ENCODE peak calls at places on chromosomes 6 and 20, in nine cellular contexts. L is cardiac fibroblast, X is epithelial cell of esophagus, H is psoas muscle, B is ovary, V is Karpas-422, Y is fibroblast of mammary gland, C is left ventricle myocardium inferior, R is BJ. P is an unnamed sample.

GRCh38 chr6:130434174-130434873 is 68.5 kb downstream of the TMEM200A start:
- DNase-seq in H (no peak), X (peak; percentile 42), B (no peak), C (no peak), Y (peak; percentile 50), L (peak; percentile 46), V (no peak), R (no peak), P (no peak)

GRCh38 chr6:170185175-170185970 is 105.5 kb downstream of the DLL1 start:
- DNase-seq in R (no peak), X (no peak), L (no peak), V (no peak), Y (no peak), H (no peak), C (no peak), B (no peak), P (no peak)

GRCh38 chr6:108689279-108690161 is 128.8 kb downstream of the FOXO3 start:
- DNase-seq in X (peak; percentile 98), R (no peak), B (peak; percentile 78), V (peak; percentile 22), L (peak; percentile 98), Y (peak; percentile 97), C (peak; percentile 88), H (peak; percentile 88), P (peak; percentile 80)

GRCh38 chr20:40279390-40279789 is 409.6 kb downstream of the MAFB start:
- DNase-seq in Y (peak; percentile 93), C (no peak), B (no peak), V (no peak), H (no peak), L (peak; percentile 61), R (peak; percentile 68), X (peak; percentile 76), P (peak; percentile 36)

GRCh38 chr6:42230320-42231034 is 12.8 kb upstream of the MRPS10 start:
- DNase-seq in Y (no peak), R (no peak), C (no peak), X (no peak), L (peak; percentile 30), H (no peak), V (peak; percentile 62), B (no peak), P (no peak)

GRCh38 chr20:40073535-40074111 is 615.4 kb downstream of the MAFB start:
- DNase-seq in R (no peak), L (no peak), V (no peak), X (no peak), C (no peak), B (no peak), H (no peak), Y (peak; percentile 2), P (peak; percentile 0)

GRCh38 chr20:57795977-57796560 is 86.3 kb upstream of the PMEPA1 start:
- DNase-seq in Y (no peak), B (no peak), X (no peak), H (no peak), L (no peak), C (no peak), R (no peak), V (no peak), P (no peak)

GRCh38 chr20:20837574-20838021 is 125.2 kb upstream of the RALGAPA2 start:
- DNase-seq in L (peak; percentile 69), R (no peak), X (peak; percentile 57), H (peak; percentile 42), Y (peak; percentile 50), C (peak; percentile 36), B (peak; percentile 72), V (peak; percentile 80), P (no peak)

GRCh38 chr6:14734052-14734415 is 511.8 kb upstream of the JARID2 start:
- DNase-seq in R (no peak), X (no peak), H (no peak), Y (peak; percentile 94), L (no peak), V (no peak), B (no peak), C (no peak), P (no peak)

GRCh38 chr6:139653136-139653535 is 278.7 kb upstream of the CITED2 start:
- DNase-seq in L (no peak), C (no peak), R (no peak), B (no peak), Y (no peak), X (no peak), V (no peak), H (no peak), P (no peak)

GRCh38 chr6:106918128-106918527 is 56.4 kb downstream of the CD24 start:
- DNase-seq in Y (no peak), R (no peak), X (no peak), H (no peak), C (no peak), L (no peak), B (no peak), V (no peak), P (no peak)

GRCh38 chr6:41939848-41940758 is 1.5 kb downstream of the CCND3 start:
- DNase-seq in C (peak; percentile 21), X (peak; percentile 51), L (peak; percentile 53), R (no peak), H (no peak), B (no peak), V (peak; percentile 57), Y (peak; percentile 62), P (peak; percentile 32)

GRCh38 chr6:46000905-46001304 is 14.8 kb downstream of the CLIC5 start:
- DNase-seq in B (no peak), X (no peak), C (no peak), R (no peak), V (no peak), H (no peak), Y (no peak), L (no peak), P (no peak)

GRCh38 chr6:39053854-39054576 is 5.4 kb downstream of the GLP1R start:
- DNase-seq in V (no peak), X (no peak), L (no peak), H (no peak), Y (no peak), B (no peak), C (no peak), R (no peak), P (no peak)

GRCh38 chr6:35754452-35755321 is 17.9 kb downstream of the ARMC12 start:
- DNase-seq in Y (peak; percentile 55), X (peak; percentile 30), C (no peak), R (no peak), V (no peak), B (no peak), H (no peak), L (no peak), P (no peak)

GRCh38 chr6:36545767-36546663 is 1.3 kb downstream of the STK38 start:
- DNase-seq in C (no peak), R (no peak), V (peak; percentile 68), X (peak; percentile 13), L (peak; percentile 44), H (no peak), Y (peak; percentile 21), B (no peak), P (no peak)

GRCh38 chr20:33576432-33576883 is 85.7 kb upstream of the C20orf144 start:
- DNase-seq in C (no peak), Y (no peak), B (no peak), R (no peak), V (peak; percentile 64), X (peak; percentile 18), H (no peak), L (no peak), P (no peak)

GRCh38 chr20:4947817-4948559 is 53.3 kb downstream of the SLC23A2 start:
- DNase-seq in L (no peak), H (no peak), B (no peak), Y (no peak), V (no peak), C (no peak), R (no peak), X (no peak), P (no peak)

GRCh38 chr6:106050538-106050937 is 35.6 kb upstream of the PRDM1 start:
- DNase-seq in L (no peak), X (no peak), R (no peak), Y (no peak), C (no peak), B (no peak), H (no peak), V (no peak), P (no peak)

GRCh38 chr6:50236164-50236563 is 186.4 kb upstream of the DEFB112 start:
- DNase-seq in B (no peak), Y (no peak), L (no peak), V (no peak), X (peak; percentile 8), C (no peak), H (no peak), R (no peak), P (no peak)

GRCh38 chr20:59040682-59041081 is 1.9 kb downstream of the PRELID3B start:
- DNase-seq in H (no peak), R (no peak), V (no peak), B (no peak), C (no peak), L (no peak), X (no peak), Y (no peak), P (no peak)
- H3K4me3 ChIP-seq in H (no peak overlapping the region), R (no peak overlapping the region), V (peak overlapping the region; percentile 78), B (no peak overlapping the region), C (no peak overlapping the region), L (no peak overlapping the region), X (no peak overlapping the region), Y (no peak overlapping the region), P (no peak overlapping the region)

GRCh38 chr6:31079656-31080261 is 32.6 kb downstream of the C6orf15 start:
- DNase-seq in V (peak; percentile 83), R (no peak), L (peak; percentile 75), X (peak; percentile 70), H (peak; percentile 46), Y (peak; percentile 66), C (peak; percentile 34), B (peak; percentile 67), P (no peak)
- H3K4me3 ChIP-seq in V (no peak overlapping the region), R (no peak overlapping the region), L (no peak overlapping the region), X (no peak overlapping the region), H (peak overlapping the region; percentile 21), Y (no peak overlapping the region), C (peak overlapping the region; percentile 48), B (no peak overlapping the region), P (no peak overlapping the region)

GRCh38 chr6:141326925-141327324 is 805.8 kb upstream of the GJE1 start:
- DNase-seq in Y (no peak), R (no peak), X (no peak), L (no peak), H (no peak), B (no peak), V (no peak), C (no peak), P (no peak)

GRCh38 chr6:141321486-141322347 is 811.0 kb upstream of the GJE1 start:
- DNase-seq in B (no peak), L (peak; percentile 37), V (no peak), X (no peak), Y (peak; percentile 52), R (no peak), C (no peak), H (no peak), P (peak; percentile 37)

DNA sequence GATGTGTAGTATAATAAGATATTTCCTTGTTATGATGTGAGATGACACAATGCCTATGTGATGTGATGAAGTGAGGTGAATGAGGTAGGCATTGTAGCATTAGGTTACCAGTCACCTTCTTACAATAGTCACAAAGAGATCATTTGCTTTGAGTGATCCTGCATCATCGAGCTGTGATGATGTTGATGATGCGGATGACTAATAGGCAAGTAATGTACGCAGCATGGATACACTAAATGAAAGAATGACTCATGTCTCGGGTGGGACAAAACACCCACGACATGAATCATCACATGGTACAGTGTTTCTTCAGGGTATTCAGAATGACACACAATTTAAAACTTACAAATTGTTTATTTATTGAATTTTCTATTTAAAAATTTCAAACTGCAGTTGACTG is 806.3 kb upstream of the GJE1 start:
- DNase-seq in R (peak; percentile 95), V (no peak), B (peak; percentile 6), X (peak; percentile 99), C (no peak), L (peak; percentile 99), H (peak; percentile 6), Y (peak; percentile 100), P (peak; percentile 100)
- H3K4me3 ChIP-seq in R (no peak overlapping the region), V (no peak overlapping the region), B (no peak overlapping the region), X (peak overlapping the region; percentile 20), C (peak overlapping the region; percentile 43), L (peak overlapping the region; percentile 8), H (peak overlapping the region; percentile 28), Y (peak overlapping the region; percentile 18), P (no peak overlapping the region)

GRCh38 chr20:54475334-54476287 is at the start of gene DOK5:
- DNase-seq in Y (peak; percentile 18), V (no peak), B (peak; percentile 57), L (peak; percentile 38), X (no peak), R (no peak), C (peak; percentile 59), H (peak; percentile 53), P (no peak)
- H3K4me3 ChIP-seq in Y (peak within 1 kb of the TSS; percentile 67), V (no peak within 1 kb of the TSS), B (peak within 1 kb of the TSS; percentile 37), L (peak within 1 kb of the TSS; percentile 62), X (peak within 1 kb of the TSS; percentile 9), R (peak within 1 kb of the TSS; percentile 36), C (peak within 1 kb of the TSS; percentile 83), H (peak within 1 kb of the TSS; percentile 79), P (peak within 1 kb of the TSS; percentile 65)